ENCODE peak calls at places on chromosomes 12 and 14, in four cellular contexts. L is ovary, H is GM23338, Q is adrenal gland. O is an unnamed sample. For H3K27me3 and H3K36me3, the result is how much of the 10 kb centered on the place peaks cover.

GRCh38 chr12:76276499-76277151 is 71.6 kb downstream of the BBS10 start:
- DNase-seq in Q (peak), L (no peak), H (no peak), O (no peak)

GRCh38 chr14:61479746-61480502 is 158.5 kb downstream of the PRKCH start:
- DNase-seq in L (no peak), H (no peak), Q (no peak), O (no peak)

GRCh38 chr14:53525608-53526007 is 372.5 kb upstream of the DDHD1 start:
- DNase-seq in Q (no peak), H (no peak), L (no peak), O (no peak)

GRCh38 chr12:28498850-28499249 is 308.6 kb downstream of the CCDC91 start:
- DNase-seq in L (no peak), Q (no peak), H (no peak), O (no peak)

GRCh38 chr14:77307099-77307496 is 13.6 kb downstream of the POMT2 start:
- DNase-seq in L (no peak), Q (no peak), H (no peak), O (no peak)

GRCh38 chr12:4224211-4224878 is 49.2 kb upstream of the CCND2 start:
- DNase-seq in H (no peak), L (no peak), Q (no peak), O (no peak)

GRCh38 chr12:39831587-39832315 is 212.1 kb upstream of the ABCD2 start:
- DNase-seq in Q (no peak), L (no peak), H (no peak), O (no peak)

GRCh38 chr14:36418937-36419336 is 98.5 kb upstream of the MBIP start:
- DNase-seq in L (no peak), H (no peak), Q (no peak), O (no peak)

GRCh38 chr12:122042910-122043309 is 21.2 kb downstream of the BCL7A start:
- DNase-seq in Q (no peak), L (no peak), H (no peak), O (no peak)

GRCh38 chr14:54253195-54253947 is 143.4 kb upstream of the CDKN3 start:
- DNase-seq in H (no peak), Q (peak), L (no peak), O (no peak)

GRCh38 chr12:59651230-59651920 is 55.5 kb downstream of the SLC16A7 start:
- DNase-seq in H (no peak), Q (peak), L (no peak), O (no peak)

GRCh38 chr12:26122681-26123481 is 2.0 kb downstream of the BHLHE41 start:
- DNase-seq in L (peak), H (peak), Q (peak), O (peak)

GRCh38 chr12:63420206-63420644 is 248.1 kb downstream of the DPY19L2 start:
- DNase-seq in H (peak), L (no peak), Q (peak), O (peak)

GRCh38 chr12:124833693-124834122 is 30.0 kb downstream of the SCARB1 start:
- DNase-seq in H (peak), Q (peak), L (no peak), O (peak)

GRCh38 chr14:49886523-49886922 is 6.4 kb upstream of the ARF6 start:
- DNase-seq in Q (no peak), L (no peak), H (no peak), O (no peak)

GRCh38 chr12:5716221-5716620 is 228.8 kb downstream of the ANO2 start:
- DNase-seq in L (no peak), H (no peak), Q (no peak), O (no peak)

GRCh38 chr14:22651586-22651985 is 7.4 kb upstream of the OR6J1 start:
- DNase-seq in L (no peak), Q (no peak), H (no peak), O (no peak)

GRCh38 chr12:29088611-29089219 is 60.4 kb upstream of the FAR2 start:
- DNase-seq in Q (no peak), L (no peak), H (peak), O (no peak)

GRCh38 chr12:80040075-80040738 is 59.1 kb upstream of the OTOGL start:
- DNase-seq in H (no peak), L (no peak), Q (no peak), O (no peak)

GRCh38 chr12:101616027-101616494 is 21.3 kb downstream of the MYBPC1 start:
- DNase-seq in Q (peak), H (no peak), L (no peak), O (no peak)

GRCh38 chr14:74933925-74934435 is 10.9 kb upstream of the RPS6KL1 start:
- DNase-seq in H (no peak), L (no peak), Q (no peak), O (no peak)

GRCh38 chr12:48001426-48002178 is 2.7 kb downstream of the COL2A1 start:
- DNase-seq in Q (peak), L (no peak), H (peak), O (peak)

GRCh38 chr12:48002179-48002601 is 2.1 kb downstream of the COL2A1 start:
- DNase-seq in Q (no peak), L (no peak), H (peak), O (no peak)

GRCh38 chr12:47997321-47997720 is 7.0 kb downstream of the COL2A1 start:
- DNase-seq in L (no peak), H (no peak), Q (no peak), O (no peak)

GRCh38 chr12:48000878-48001321 is 3.4 kb downstream of the COL2A1 start:
- DNase-seq in L (no peak), Q (peak), H (peak), O (no peak)

DNA sequence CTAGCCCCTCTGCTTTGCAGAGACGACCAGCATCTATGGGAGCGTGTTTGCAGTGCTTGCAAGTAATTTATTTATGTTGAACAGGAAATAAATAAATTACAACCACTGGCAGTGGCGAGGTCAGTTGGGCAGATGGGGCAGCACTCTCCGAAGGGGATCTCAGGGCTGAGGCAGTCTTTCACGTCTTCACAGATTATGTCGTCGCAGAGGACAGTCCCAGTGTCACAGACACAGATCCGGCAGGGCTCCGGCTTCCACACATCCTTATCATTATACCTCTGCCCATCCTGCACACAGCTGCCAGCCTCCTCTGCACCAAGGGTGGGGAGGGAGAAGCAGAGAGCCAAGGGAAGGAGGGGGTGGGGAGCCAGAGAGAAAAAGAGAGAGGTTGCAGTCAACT is 4.5 kb downstream of the COL2A1 start:
- DNase-seq in H (no peak), L (no peak), Q (no peak), O (no peak)
- H3K27me3 ChIP-seq in H (half or more), L (under half), Q (under half), O (under half)

DNA sequence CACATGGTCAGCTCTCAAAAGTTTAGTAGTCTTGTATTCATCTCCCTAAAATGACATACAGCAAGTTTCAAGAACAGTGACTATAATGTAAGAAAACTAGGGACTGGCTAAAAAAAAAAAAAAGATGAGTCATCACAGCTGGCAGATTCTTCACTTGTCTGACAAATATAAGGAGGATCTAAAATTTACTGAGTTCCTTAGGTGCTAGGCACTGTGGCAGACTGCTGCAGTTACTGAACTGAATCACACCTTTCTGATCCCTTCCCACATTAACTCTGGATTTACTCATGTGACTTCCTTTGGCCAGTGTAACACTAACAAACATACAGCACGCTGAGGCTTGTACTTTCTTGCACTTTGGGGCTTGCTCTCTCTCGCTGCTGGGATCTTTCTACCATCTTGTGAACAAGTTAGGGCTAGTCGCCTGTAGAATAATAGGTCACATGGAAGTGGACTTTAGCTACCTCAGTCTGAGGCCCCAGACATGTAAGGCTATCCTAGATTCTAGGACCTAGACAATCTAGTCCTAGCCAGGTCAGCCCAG is 32.1 kb downstream of the BAZ1A start:
- DNase-seq in H (no peak), Q (no peak), L (no peak), O (no peak)
- H3K36me3 ChIP-seq in H (under half), Q (under half), L (under half), O (under half)

GRCh38 chr12:64950899-64951298 is 126.5 kb downstream of the TBC1D30 start:
- DNase-seq in L (no peak), H (peak), Q (no peak), O (no peak)
- H3K27me3 ChIP-seq in L (under half), H (under half), Q (under half), O (under half)

GRCh38 chr12:132872073-132872855 is 15.1 kb downstream of the CHFR start:
- DNase-seq in Q (no peak), L (no peak), H (no peak), O (no peak)
- H3K36me3 ChIP-seq in Q (under half), L (under half), H (under half), O (half or more)